ENCODE peak calls at places on chromosome 1, in seven cellular contexts. G is GM23248, J is neural progenitor cell, U is PC-3, O is hepatocyte, E is mammary epithelial cell, S is HCT116. C is an unnamed sample.

GRCh38 chr1:32536117-32536516 is 3.1 kb upstream of the ZBTB8A start:
- DNase-seq in E (no peak), O (no peak), U (no peak), G (no peak), J (no peak), S (no peak), C (no peak)

GRCh38 chr1:77347646-77348045 is 65.8 kb downstream of the AK5 start:
- DNase-seq in S (peak), O (peak), J (no peak), G (peak), U (peak), E (peak), C (no peak)

GRCh38 chr1:94886361-94886760 is 40.5 kb downstream of the CNN3 start:
- DNase-seq in J (no peak), U (no peak), E (no peak), G (no peak), O (no peak), S (no peak), C (no peak)

GRCh38 chr1:69919129-69919921 is 286.1 kb downstream of the LRRC40 start:
- DNase-seq in J (no peak), S (no peak), U (no peak), E (no peak), G (no peak), O (no peak), C (no peak)

GRCh38 chr1:81799939-81800740 is 594 bp upstream of the ADGRL2 start:
- DNase-seq in U (no peak), J (peak), G (peak), S (no peak), O (peak), E (peak), C (peak)

GRCh38 chr1:71428029-71428428 is 347.2 kb upstream of the ZRANB2 start:
- DNase-seq in U (no peak), E (no peak), S (no peak), G (no peak), J (no peak), O (no peak), C (no peak)

GRCh38 chr1:30461640-30462039 is 261.7 kb downstream of the MATN1 start:
- DNase-seq in J (no peak), S (no peak), O (peak), G (no peak), E (no peak), U (peak), C (no peak)

GRCh38 chr1:84689514-84690396 is 506 bp downstream of the SSX2IP start:
- DNase-seq in J (peak), U (peak), G (peak), E (no peak), O (peak), S (no peak), C (peak)

GRCh38 chr1:219412772-219413171 is 200.1 kb downstream of the ZC3H11B start:
- DNase-seq in J (no peak), G (peak), E (no peak), O (no peak), S (no peak), U (no peak), C (no peak)

GRCh38 chr1:45429543-45430159 is 61.3 kb downstream of the TESK2 start:
- DNase-seq in O (no peak), S (no peak), E (no peak), J (no peak), U (no peak), G (no peak), C (no peak)

GRCh38 chr1:38766125-38766524 is 93.4 kb downstream of the RRAGC start:
- DNase-seq in G (no peak), O (no peak), J (no peak), U (no peak), S (no peak), E (no peak), C (no peak)

GRCh38 chr1:47596328-47596727 is 158.5 kb downstream of the FOXD2 start:
- DNase-seq in G (no peak), O (no peak), S (no peak), U (no peak), E (no peak), J (no peak), C (no peak)

GRCh38 chr1:12595839-12596821 is 21.9 kb downstream of the DHRS3 start:
- DNase-seq in S (no peak), G (peak), E (peak), O (peak), U (peak), J (peak), C (no peak)

GRCh38 chr1:113325039-113325438 is 65.3 kb upstream of the MAGI3 start:
- DNase-seq in S (peak), U (peak), G (peak), E (peak), O (no peak), J (no peak), C (no peak)

GRCh38 chr1:16122361-16122881 is 33.4 kb downstream of the EPHA2 start:
- DNase-seq in U (peak), G (peak), O (no peak), S (no peak), J (no peak), E (no peak), C (no peak)

GRCh38 chr1:8133657-8134430 is 107.7 kb upstream of the ERRFI1 start:
- DNase-seq in G (peak), E (peak), S (peak), O (no peak), J (no peak), U (peak), C (no peak)

GRCh38 chr1:8745749-8746390 is 71.6 kb downstream of the RERE start:
- DNase-seq in J (no peak), S (no peak), U (no peak), O (no peak), E (no peak), G (no peak), C (no peak)

GRCh38 chr1:99264201-99265021 is at the start of gene PLPPR4:
- DNase-seq in S (peak), E (peak), U (peak), O (peak), J (peak), G (peak), C (no peak)
- TF ChIP-seq EZH2 in S (no peak), E (peak), U (no peak), O (no peak), J (peak), G (no peak), C (no peak)

GRCh38 chr1:223364685-223365382 is 858 bp upstream of the SUSD4 start:
- DNase-seq in J (peak), O (no peak), S (no peak), G (no peak), U (no peak), E (no peak), C (peak)
- TF ChIP-seq EZH2 in J (peak), O (peak), S (no peak), G (peak), U (peak), E (peak), C (no peak)

GRCh38 chr1:218164111-218164929 is 120.8 kb upstream of the RRP15 start:
- DNase-seq in O (peak), S (no peak), G (peak), J (peak), E (peak), U (peak), C (peak)
- TF ChIP-seq EZH2 in O (peak), S (no peak), G (peak), J (peak), E (peak), U (peak), C (no peak)

GRCh38 chr1:201648911-201649775 is 110.2 kb downstream of the NAV1 start:
- DNase-seq in U (no peak), G (peak), E (no peak), O (peak), J (peak), S (no peak), C (no peak)
- TF ChIP-seq EZH2 in U (no peak), G (no peak), E (no peak), O (peak), J (no peak), S (no peak), C (no peak)

DNA sequence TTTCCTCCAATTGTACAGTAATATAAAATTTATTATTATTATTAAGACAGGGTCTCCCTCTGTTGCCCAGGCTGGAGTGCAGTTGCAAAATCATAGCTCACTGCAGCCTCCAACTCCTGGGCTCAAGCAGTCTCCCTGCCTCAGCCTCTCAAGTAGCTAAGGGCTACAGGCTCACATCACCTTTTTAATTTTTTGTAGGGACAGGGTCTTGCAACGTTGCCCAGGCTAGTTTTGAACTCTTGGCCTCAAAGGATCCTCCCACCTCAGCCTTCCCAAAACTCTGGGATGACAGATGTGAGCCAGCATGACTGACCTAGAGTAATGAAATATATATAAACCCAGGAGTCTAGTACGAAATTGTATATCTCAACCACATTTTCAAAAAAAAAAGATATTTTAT is 49.2 kb downstream of the B3GALNT2 start:
- DNase-seq in O (no peak), G (no peak), J (no peak), E (no peak), U (no peak), S (no peak), C (no peak)
- TF ChIP-seq EZH2 in O (no peak), G (no peak), J (no peak), E (no peak), U (no peak), S (no peak), C (no peak)

GRCh38 chr1:55039342-55040082 is at the start of gene PCSK9:
- DNase-seq in O (peak), G (peak), U (peak), E (peak), S (peak), J (peak), C (no peak)

GRCh38 chr1:55041613-55042012 is 2.3 kb downstream of the PCSK9 start:
- DNase-seq in G (no peak), U (no peak), J (no peak), O (no peak), S (no peak), E (no peak), C (no peak)

GRCh38 chr1:55040953-55041494 is 1.7 kb downstream of the PCSK9 start:
- DNase-seq in U (no peak), O (no peak), E (no peak), J (no peak), S (no peak), G (no peak), C (no peak)

GRCh38 chr1:55038974-55039341 is 390 bp upstream of the PCSK9 start:
- DNase-seq in J (no peak), G (no peak), E (no peak), S (no peak), U (no peak), O (no peak), C (no peak)

GRCh38 chr1:55040083-55040952 is 970 bp downstream of the PCSK9 start:
- DNase-seq in S (no peak), J (peak), O (no peak), U (no peak), E (peak), G (no peak), C (no peak)
- TF ChIP-seq EZH2 in S (no peak), J (peak), O (peak), U (no peak), E (no peak), G (no peak), C (no peak)

DNA sequence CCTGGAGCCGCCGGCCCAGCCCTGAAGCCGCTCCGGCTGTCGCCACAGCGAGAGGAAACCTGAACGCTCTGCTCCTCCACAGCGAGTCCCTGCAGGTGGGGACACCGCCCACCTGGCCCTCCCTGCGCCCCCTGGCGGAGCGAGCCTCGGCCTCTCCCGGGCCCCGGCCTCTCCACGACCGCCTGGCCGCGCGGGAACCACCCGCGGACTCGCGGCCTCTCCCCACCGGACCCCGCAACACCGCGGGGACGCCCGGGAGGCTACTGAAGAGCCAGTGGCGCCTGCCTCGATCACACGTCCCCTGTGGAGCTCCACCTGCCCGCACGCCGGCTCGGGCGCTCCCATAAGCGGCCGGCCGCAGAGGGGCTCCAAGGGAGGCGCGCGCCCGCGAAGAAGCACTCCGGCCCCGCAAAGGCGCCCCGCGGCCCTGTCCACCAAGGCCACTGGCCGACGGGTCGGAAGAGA is 109.6 kb downstream of the KCNN3 start:
- DNase-seq in U (peak), G (peak), E (peak), S (peak), J (peak), O (peak), C (no peak)
- TF ChIP-seq EZH2 in U (no peak), G (peak), E (no peak), S (no peak), J (peak), O (no peak), C (no peak)

DNA sequence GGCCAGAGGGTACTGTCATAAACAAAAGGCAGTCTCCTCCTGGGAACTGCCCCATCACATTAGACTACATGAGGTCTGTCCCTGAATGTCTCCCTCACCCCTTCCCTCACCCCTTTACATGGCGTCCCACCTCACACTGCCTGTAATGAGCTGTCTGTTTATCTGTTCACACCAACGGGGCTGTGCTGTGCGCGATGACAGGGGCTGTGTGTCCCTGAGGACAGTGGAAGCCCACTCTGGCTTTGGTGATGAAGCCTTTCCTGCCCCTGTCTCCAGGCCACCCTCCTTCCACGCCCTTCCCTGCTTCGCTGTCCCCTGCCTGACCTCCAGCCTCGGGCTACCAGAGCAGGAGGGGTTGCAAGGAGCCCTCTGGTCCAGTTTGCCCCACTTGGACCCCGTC is 22.7 kb downstream of the RHBG start:
- DNase-seq in O (no peak), G (no peak), S (no peak), E (no peak), J (no peak), U (no peak), C (no peak)
- TF ChIP-seq EZH2 in O (no peak), G (no peak), S (no peak), E (no peak), J (no peak), U (no peak), C (no peak)